ENCODE peak calls at places on chromosomes 1 and 21, in eight cellular contexts. P is K562, Z is HCT116, T is endothelial cell of umbilical vein, O is SK-N-SH, F is H1, W is GM12878, Y is HepG2. S is an unnamed sample.

GRCh38 chr1:41537257-41537656 is 52.8 kb upstream of the EDN2 start:
- DNase-seq in W (no peak), F (no peak), P (no peak), Z (no peak), Y (no peak), T (no peak), O (no peak), S (no peak)

GRCh38 chr1:235407419-235407818 is 40.2 kb downstream of the TBCE start:
- DNase-seq in W (no peak), P (no peak), F (no peak), Z (no peak), Y (no peak), T (no peak), O (no peak), S (no peak)

GRCh38 chr1:239718997-239719628 is 332.7 kb downstream of the CHRM3 start:
- DNase-seq in O (no peak), F (no peak), W (no peak), P (no peak), T (no peak), Z (no peak), Y (no peak), S (no peak)

GRCh38 chr1:91440845-91441244 is 36.2 kb upstream of the HFM1 start:
- DNase-seq in Y (peak), O (peak), T (peak), Z (peak), W (no peak), P (no peak), F (no peak), S (no peak)

GRCh38 chr1:226985839-226986463 is 45.9 kb downstream of the COQ8A start:
- DNase-seq in T (no peak), W (no peak), F (no peak), P (no peak), Y (no peak), Z (no peak), O (no peak), S (no peak)

GRCh38 chr1:199218065-199218464 is 579.2 kb downstream of the PTPRC start:
- DNase-seq in Z (no peak), O (no peak), T (no peak), F (no peak), P (no peak), Y (no peak), W (no peak), S (no peak)

GRCh38 chr1:40120128-40120527 is 23.1 kb upstream of the PPT1 start:
- DNase-seq in Y (no peak), F (no peak), O (no peak), Z (no peak), P (no peak), T (no peak), W (no peak), S (no peak)

GRCh38 chr1:110523011-110523410 is 4.0 kb upstream of the KCNA10 start:
- DNase-seq in O (no peak), Z (no peak), T (no peak), P (no peak), W (no peak), F (no peak), Y (no peak), S (no peak)

GRCh38 chr1:203440780-203441179 is 34.8 kb upstream of the PRELP start:
- DNase-seq in Z (no peak), P (no peak), T (peak), F (no peak), W (no peak), O (peak), Y (no peak), S (no peak)

GRCh38 chr1:238652346-238652968 is 733.9 kb upstream of the CHRM3 start:
- DNase-seq in Y (no peak), O (no peak), Z (no peak), F (no peak), T (no peak), P (no peak), W (no peak), S (no peak)

GRCh38 chr1:11639372-11639771 is 14.9 kb downstream of the FBXO2 start:
- DNase-seq in Y (no peak), T (no peak), O (no peak), P (no peak), Z (no peak), F (no peak), W (no peak), S (no peak)

GRCh38 chr1:225811622-225812487 is 1.9 kb downstream of the EPHX1 start:
- DNase-seq in W (no peak), T (no peak), F (no peak), Z (no peak), P (no peak), Y (peak), O (no peak), S (no peak)

GRCh38 chr1:50610563-50610962 is 187.3 kb upstream of the DMRTA2 start:
- DNase-seq in F (no peak), Z (no peak), W (peak), Y (no peak), T (no peak), O (no peak), P (no peak), S (no peak)

GRCh38 chr1:157040802-157041201 is 4.7 kb downstream of the ARHGEF11 start:
- DNase-seq in Z (no peak), W (no peak), T (peak), P (no peak), F (no peak), Y (no peak), O (no peak), S (no peak)

GRCh38 chr1:105865546-105865945 is 1190.9 kb upstream of the PRMT6 start:
- DNase-seq in Y (no peak), W (no peak), O (no peak), Z (no peak), P (no peak), T (no peak), F (no peak), S (no peak)

GRCh38 chr1:228374711-228375577 is 31.7 kb downstream of the TRIM11 start:
- DNase-seq in P (no peak), W (no peak), Z (no peak), F (no peak), O (no peak), Y (no peak), T (peak), S (no peak)
- TF ChIP-seq POLR2AphosphoS5 in P (no peak), W (no peak), Z (no peak), F (no peak), O (no peak), Y (no peak), T (no peak), S (no peak)

GRCh38 chr1:84574936-84575335 is 696 bp upstream of the CTBS start:
- DNase-seq in Y (no peak), T (no peak), O (peak), P (no peak), Z (no peak), F (no peak), W (no peak), S (no peak)
- H3K9ac ChIP-seq in Y (peak), T (no peak), O (peak), P (peak), Z (peak), F (no peak), W (peak), S (peak)

GRCh38 chr1:32889731-32890278 is 3.5 kb downstream of the HPCA start:
- DNase-seq in Y (no peak), W (no peak), T (no peak), F (no peak), Z (no peak), P (no peak), O (peak), S (no peak)
- H3K27ac ChIP-seq in Y (no peak), W (no peak), T (no peak), F (no peak), Z (no peak), P (no peak), O (no peak), S (no peak)

GRCh38 chr21:33300701-33301631 is 23.8 kb upstream of the IFNAR1 start:
- DNase-seq in F (no peak), Y (no peak), O (peak), Z (no peak), T (peak), W (no peak), P (peak), S (no peak)
- TF ChIP-seq POLR2AphosphoS5 in F (no peak), Y (no peak), O (no peak), Z (no peak), T (no peak), W (no peak), P (no peak), S (no peak)